ENCODE peak calls at places on chromosomes 3 and 15, in four cellular contexts. One of them, this sample, is unnamed.
A peak's percentile ranks its signal among the peaks of the same experiment; 100 is the strongest.

GRCh38 chr3:44883999-44884431 is 9.6 kb downstream of the TGM4 start:
- DNase-seq in Peyer's patch: no peak
- DNase-seq in adrenal gland: no peak
- DNase-seq in lower leg skin: no peak
- DNase-seq in this sample: no peak

GRCh38 chr3:87333393-87333892 is 57.1 kb upstream of the POU1F1 start:
- DNase-seq in Peyer's patch: no peak
- DNase-seq in adrenal gland: no peak
- DNase-seq in lower leg skin: no peak
- DNase-seq in this sample: no peak

GRCh38 chr3:124888482-124889441 is 1.6 kb upstream of the ITGB5 start:
- DNase-seq in Peyer's patch: no peak
- DNase-seq in adrenal gland: no peak
- DNase-seq in lower leg skin: no peak
- DNase-seq in this sample: no peak

GRCh38 chr3:73611176-73611575 is 13.6 kb downstream of the PDZRN3 start:
- DNase-seq in Peyer's patch: no peak
- DNase-seq in adrenal gland: no peak
- DNase-seq in lower leg skin: no peak
- DNase-seq in this sample: no peak

GRCh38 chr3:18124501-18124900 is 300.6 kb downstream of the SATB1 start:
- DNase-seq in Peyer's patch: no peak
- DNase-seq in adrenal gland: no peak
- DNase-seq in lower leg skin: no peak
- DNase-seq in this sample: no peak

GRCh38 chr3:78918361-78919020 is 849.3 kb downstream of the ROBO1 start:
- DNase-seq in Peyer's patch: no peak
- DNase-seq in adrenal gland: no peak
- DNase-seq in lower leg skin: no peak
- DNase-seq in this sample: no peak

GRCh38 chr3:123672429-123673146 is 87.7 kb upstream of the HACD2 start:
- DNase-seq in Peyer's patch: no peak
- DNase-seq in adrenal gland: no peak
- DNase-seq in lower leg skin: no peak
- DNase-seq in this sample: no peak

GRCh38 chr15:87866961-87867360 is 389.6 kb downstream of the NTRK3 start:
- DNase-seq in Peyer's patch: no peak
- DNase-seq in adrenal gland: no peak
- DNase-seq in lower leg skin: no peak
- DNase-seq in this sample: no peak

GRCh38 chr3:101611023-101611422 is 37.0 kb downstream of the PCNP start:
- DNase-seq in Peyer's patch: no peak
- DNase-seq in adrenal gland: no peak
- DNase-seq in lower leg skin: no peak
- DNase-seq in this sample: no peak

GRCh38 chr15:65954289-65954741 is 85.0 kb downstream of the RAB11A start:
- DNase-seq in Peyer's patch: no peak
- DNase-seq in adrenal gland: no peak
- DNase-seq in lower leg skin: no peak
- DNase-seq in this sample: no peak

GRCh38 chr15:62779041-62779810 is 263.3 kb upstream of the TPM1 start:
- DNase-seq in Peyer's patch: no peak
- DNase-seq in adrenal gland: peak; percentile 46
- DNase-seq in lower leg skin: no peak
- DNase-seq in this sample: no peak

GRCh38 chr3:124976378-124976777 is 41.8 kb upstream of the MUC13 start:
- DNase-seq in Peyer's patch: no peak
- DNase-seq in adrenal gland: no peak
- DNase-seq in lower leg skin: no peak
- DNase-seq in this sample: no peak

GRCh38 chr3:42072930-42073329 is 18.2 kb upstream of the TRAK1 start:
- DNase-seq in Peyer's patch: no peak
- DNase-seq in adrenal gland: no peak
- DNase-seq in lower leg skin: no peak
- DNase-seq in this sample: no peak

GRCh38 chr15:40161693-40162401 is 978 bp downstream of the BUB1B start:
- DNase-seq in Peyer's patch: no peak
- DNase-seq in adrenal gland: no peak
- DNase-seq in lower leg skin: no peak
- DNase-seq in this sample: no peak

GRCh38 chr3:123730816-123731215 is 146.0 kb upstream of the HACD2 start:
- DNase-seq in Peyer's patch: no peak
- DNase-seq in adrenal gland: no peak
- DNase-seq in lower leg skin: no peak
- DNase-seq in this sample: no peak

GRCh38 chr3:99087277-99087676 is 185.8 kb upstream of the DCBLD2 start:
- DNase-seq in Peyer's patch: no peak
- DNase-seq in adrenal gland: no peak
- DNase-seq in lower leg skin: no peak
- DNase-seq in this sample: no peak

GRCh38 chr3:119783883-119784282 is 2.0 kb downstream of the NR1I2 start:
- DNase-seq in Peyer's patch: no peak
- DNase-seq in adrenal gland: no peak
- DNase-seq in lower leg skin: no peak
- DNase-seq in this sample: no peak

GRCh38 chr15:71634820-71635219 is 175.5 kb upstream of the NR2E3 start:
- DNase-seq in Peyer's patch: no peak
- DNase-seq in adrenal gland: no peak
- DNase-seq in lower leg skin: no peak
- DNase-seq in this sample: no peak

GRCh38 chr3:8822141-8822540 is 52.7 kb upstream of the OXTR start:
- DNase-seq in Peyer's patch: no peak
- DNase-seq in adrenal gland: no peak
- DNase-seq in lower leg skin: no peak
- DNase-seq in this sample: no peak

GRCh38 chr15:73601449-73602425 is 31.5 kb downstream of the NPTN start:
- DNase-seq in Peyer's patch: peak; percentile 51
- DNase-seq in adrenal gland: peak; percentile 59
- DNase-seq in lower leg skin: peak; percentile 68
- DNase-seq in this sample: peak; percentile 47

GRCh38 chr3:141840737-141841544 is 35.5 kb upstream of the ATP1B3 start:
- DNase-seq in Peyer's patch: no peak
- DNase-seq in adrenal gland: no peak
- DNase-seq in lower leg skin: no peak
- DNase-seq in this sample: no peak

GRCh38 chr3:7421065-7421464 is 560.1 kb downstream of the GRM7 start:
- DNase-seq in Peyer's patch: no peak
- DNase-seq in adrenal gland: no peak
- DNase-seq in lower leg skin: no peak
- DNase-seq in this sample: no peak
- TF ChIP-seq CTCF in Peyer's patch: no peak
- TF ChIP-seq CTCF in adrenal gland: no peak
- TF ChIP-seq CTCF in lower leg skin: no peak
- TF ChIP-seq CTCF in this sample: no peak

GRCh38 chr3:38139652-38140051 is 1.2 kb downstream of the MYD88 start:
- DNase-seq in Peyer's patch: no peak
- DNase-seq in adrenal gland: no peak
- DNase-seq in lower leg skin: no peak
- DNase-seq in this sample: no peak

GRCh38 chr3:38139191-38139590 is 730 bp downstream of the MYD88 start:
- DNase-seq in Peyer's patch: peak; percentile 48
- DNase-seq in adrenal gland: no peak
- DNase-seq in lower leg skin: no peak
- DNase-seq in this sample: no peak

GRCh38 chr3:38136807-38137614 is at the start of gene ACAA1:
- DNase-seq in Peyer's patch: peak; percentile 100
- DNase-seq in adrenal gland: peak; percentile 100
- DNase-seq in lower leg skin: peak; percentile 100
- DNase-seq in this sample: peak; percentile 100

GRCh38 chr3:38137615-38138346 is 680 bp upstream of the MYD88 start:
- DNase-seq in Peyer's patch: peak; percentile 60
- DNase-seq in adrenal gland: no peak
- DNase-seq in lower leg skin: no peak
- DNase-seq in this sample: no peak

DNA sequence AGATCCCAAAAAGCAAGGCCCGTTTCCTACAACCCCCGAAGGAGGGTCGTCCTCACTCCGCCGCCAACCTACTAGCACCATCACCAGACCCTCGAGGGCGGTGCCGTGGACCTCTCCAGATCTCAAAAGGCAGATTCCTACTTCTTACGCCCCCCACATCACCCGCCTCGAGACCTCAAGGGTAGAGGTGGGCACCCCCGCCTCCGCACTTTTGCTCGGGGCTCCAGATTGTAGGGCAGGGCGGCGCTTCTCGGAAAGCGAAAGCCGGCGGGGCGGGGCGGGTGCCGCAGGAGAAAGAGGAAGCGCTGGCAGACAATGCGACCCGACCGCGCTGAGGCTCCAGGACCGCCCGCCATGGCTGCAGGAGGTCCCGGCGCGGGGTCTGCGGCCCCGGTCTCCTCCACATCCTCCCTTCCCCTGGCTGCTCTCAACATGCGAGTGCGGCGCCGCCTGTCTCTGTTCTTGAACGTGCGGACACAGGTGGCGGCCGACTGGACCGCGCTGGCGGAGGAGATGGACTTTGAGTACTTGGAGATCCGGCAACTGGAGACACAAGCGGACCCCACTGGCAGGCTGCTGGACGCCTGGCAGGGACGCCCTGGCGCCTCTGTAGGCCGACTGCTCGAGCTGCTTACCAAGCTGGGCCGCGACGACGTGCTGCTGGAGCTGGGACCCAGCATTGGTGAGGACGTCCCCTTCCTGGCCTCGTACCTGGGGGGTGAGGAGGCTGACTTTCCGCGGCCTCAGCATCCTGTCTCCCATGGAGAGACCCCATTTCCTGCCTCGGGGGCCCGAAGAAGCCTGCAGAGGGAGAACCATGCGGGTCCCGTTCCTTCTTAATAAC is at the start of gene MYD88:
- DNase-seq in Peyer's patch: peak; percentile 95
- DNase-seq in adrenal gland: peak; percentile 84
- DNase-seq in lower leg skin: peak; percentile 73
- DNase-seq in this sample: peak; percentile 67
- TF ChIP-seq POLR2A in Peyer's patch: peak; percentile 79
- TF ChIP-seq POLR2A in adrenal gland: peak; percentile 25
- TF ChIP-seq POLR2A in lower leg skin: no peak
- TF ChIP-seq POLR2A in this sample: peak; percentile 51

DNA sequence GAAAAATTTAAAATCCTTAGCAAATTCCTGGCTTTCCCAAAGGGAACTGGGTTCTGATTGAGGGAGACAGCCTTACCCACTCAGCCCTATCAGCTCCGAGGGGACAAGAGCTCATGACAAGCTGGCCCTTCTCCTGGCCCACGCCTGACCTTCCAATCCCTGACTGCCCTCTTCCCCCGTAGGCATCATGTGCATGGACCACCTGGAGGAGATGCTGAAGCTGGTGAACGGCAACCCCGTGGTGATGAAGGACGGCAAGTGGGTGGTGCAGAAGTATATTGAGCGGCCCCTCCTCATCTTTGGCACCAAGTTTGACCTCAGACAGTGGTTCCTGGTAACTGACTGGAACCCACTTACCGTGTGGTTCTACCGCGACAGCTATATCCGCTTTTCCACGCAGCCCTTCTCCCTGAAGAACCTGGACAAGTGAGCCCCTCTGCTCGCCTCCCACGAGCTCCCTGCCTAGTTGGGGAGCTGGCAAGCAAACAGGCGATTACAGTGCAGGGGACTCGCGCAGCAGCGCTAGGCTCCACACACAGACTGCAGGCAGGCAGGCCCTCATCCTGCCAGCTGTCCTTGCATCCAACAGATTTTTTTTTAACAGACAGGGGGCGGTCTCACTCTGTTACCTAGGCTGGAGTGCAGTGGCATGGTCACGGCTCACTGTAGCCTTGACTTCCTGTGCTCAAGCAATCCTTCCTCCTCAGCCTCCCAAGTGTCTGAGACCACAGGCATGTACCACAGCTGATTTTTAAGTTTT is 16.8 kb downstream of the RPUSD3 start:
- DNase-seq in Peyer's patch: no peak
- DNase-seq in adrenal gland: no peak
- DNase-seq in lower leg skin: no peak
- DNase-seq in this sample: no peak
- TF ChIP-seq CTCF in Peyer's patch: no peak
- TF ChIP-seq CTCF in adrenal gland: peak; percentile 40
- TF ChIP-seq CTCF in lower leg skin: no peak
- TF ChIP-seq CTCF in this sample: no peak

GRCh38 chr3:49721861-49722781 is 1.6 kb downstream of the GMPPB start:
- DNase-seq in Peyer's patch: no peak
- DNase-seq in adrenal gland: no peak
- DNase-seq in lower leg skin: no peak
- DNase-seq in this sample: peak; percentile 22
- TF ChIP-seq POLR2A in Peyer's patch: no peak
- TF ChIP-seq POLR2A in adrenal gland: no peak
- TF ChIP-seq POLR2A in lower leg skin: no peak
- TF ChIP-seq POLR2A in this sample: no peak

GRCh38 chr15:47576921-47577474 is 140.3 kb upstream of the SEMA6D start:
- DNase-seq in Peyer's patch: no peak
- DNase-seq in adrenal gland: no peak
- DNase-seq in lower leg skin: no peak
- DNase-seq in this sample: no peak
- TF ChIP-seq CTCF in Peyer's patch: no peak
- TF ChIP-seq CTCF in adrenal gland: no peak
- TF ChIP-seq CTCF in lower leg skin: no peak
- TF ChIP-seq CTCF in this sample: no peak

GRCh38 chr15:52019394-52020252 is 604 bp downstream of the MAPK6 start:
- DNase-seq in Peyer's patch: peak; percentile 93
- DNase-seq in adrenal gland: peak; percentile 93
- DNase-seq in lower leg skin: peak; percentile 83
- DNase-seq in this sample: peak; percentile 91
- TF ChIP-seq POLR2A in Peyer's patch: peak; percentile 93
- TF ChIP-seq POLR2A in adrenal gland: peak; percentile 85
- TF ChIP-seq POLR2A in lower leg skin: no peak
- TF ChIP-seq POLR2A in this sample: peak; percentile 91

GRCh38 chr3:184656991-184657669 is 54.7 kb downstream of the MAGEF1 start:
- DNase-seq in Peyer's patch: no peak
- DNase-seq in adrenal gland: no peak
- DNase-seq in lower leg skin: no peak
- DNase-seq in this sample: no peak
- TF ChIP-seq CTCF in Peyer's patch: no peak
- TF ChIP-seq CTCF in adrenal gland: no peak
- TF ChIP-seq CTCF in lower leg skin: no peak
- TF ChIP-seq CTCF in this sample: no peak

This sample was measured in gastrocnemius medialis.